ENCODE peak calls at places on chromosomes 16 and 17, in seven cellular contexts. One of them, this sample, is unnamed. For H3K4me1, the result is how much of the 10 kb centered on the place peaks cover.

GRCh38 chr16:28495098-28495793 is 803 bp downstream of the APOBR start:
- DNase-seq in GM23248: no peak
- DNase-seq in left lung: no peak
- DNase-seq in Karpas-422: no peak
- DNase-seq in fibroblast of lung: no peak
- DNase-seq in psoas muscle: no peak
- DNase-seq in colonic mucosa: peak
- DNase-seq in this sample: no peak

GRCh38 chr16:1960665-1961630 is 1.6 kb downstream of the NDUFB10 start:
- DNase-seq in GM23248: peak
- DNase-seq in left lung: no peak
- DNase-seq in Karpas-422: peak
- DNase-seq in fibroblast of lung: peak
- DNase-seq in psoas muscle: no peak
- DNase-seq in colonic mucosa: no peak
- DNase-seq in this sample: peak

GRCh38 chr16:57694556-57695377 is at the start of gene DRC7:
- DNase-seq in GM23248: peak
- DNase-seq in left lung: peak
- DNase-seq in Karpas-422: peak
- DNase-seq in fibroblast of lung: peak
- DNase-seq in psoas muscle: no peak
- DNase-seq in colonic mucosa: peak
- DNase-seq in this sample: peak

GRCh38 chr17:32946375-32947135 is 18.6 kb downstream of the TMEM98 start:
- DNase-seq in GM23248: no peak
- DNase-seq in left lung: no peak
- DNase-seq in Karpas-422: no peak
- DNase-seq in fibroblast of lung: no peak
- DNase-seq in psoas muscle: no peak
- DNase-seq in colonic mucosa: no peak
- DNase-seq in this sample: no peak

GRCh38 chr17:55157165-55157564 is 107.6 kb upstream of the HLF start:
- DNase-seq in GM23248: peak
- DNase-seq in left lung: no peak
- DNase-seq in Karpas-422: no peak
- DNase-seq in fibroblast of lung: peak
- DNase-seq in psoas muscle: no peak
- DNase-seq in colonic mucosa: no peak
- DNase-seq in this sample: no peak

GRCh38 chr17:8142158-8142886 is 9.9 kb downstream of the PER1 start:
- DNase-seq in GM23248: no peak
- DNase-seq in left lung: no peak
- DNase-seq in Karpas-422: no peak
- DNase-seq in fibroblast of lung: no peak
- DNase-seq in psoas muscle: no peak
- DNase-seq in colonic mucosa: no peak
- DNase-seq in this sample: no peak

GRCh38 chr16:46996952-46997458 is 23.5 kb upstream of the DNAJA2 start:
- DNase-seq in GM23248: no peak
- DNase-seq in left lung: no peak
- DNase-seq in Karpas-422: no peak
- DNase-seq in fibroblast of lung: no peak
- DNase-seq in psoas muscle: no peak
- DNase-seq in colonic mucosa: no peak
- DNase-seq in this sample: no peak

GRCh38 chr17:51397361-51398127 is 137.2 kb downstream of the UTP18 start:
- DNase-seq in GM23248: peak
- DNase-seq in left lung: no peak
- DNase-seq in Karpas-422: no peak
- DNase-seq in fibroblast of lung: no peak
- DNase-seq in psoas muscle: no peak
- DNase-seq in colonic mucosa: no peak
- DNase-seq in this sample: no peak

GRCh38 chr16:56525154-56525720 is 5.4 kb upstream of the BBS2 start:
- DNase-seq in GM23248: peak
- DNase-seq in left lung: no peak
- DNase-seq in Karpas-422: no peak
- DNase-seq in fibroblast of lung: peak
- DNase-seq in psoas muscle: no peak
- DNase-seq in colonic mucosa: no peak
- DNase-seq in this sample: no peak

GRCh38 chr16:27269300-27270150 is 953 bp upstream of the NSMCE1 start:
- DNase-seq in GM23248: no peak
- DNase-seq in left lung: no peak
- DNase-seq in Karpas-422: no peak
- DNase-seq in fibroblast of lung: no peak
- DNase-seq in psoas muscle: no peak
- DNase-seq in colonic mucosa: no peak
- DNase-seq in this sample: no peak

GRCh38 chr16:52435573-52435972 is 111.4 kb downstream of the TOX3 start:
- DNase-seq in GM23248: no peak
- DNase-seq in left lung: no peak
- DNase-seq in Karpas-422: no peak
- DNase-seq in fibroblast of lung: no peak
- DNase-seq in psoas muscle: no peak
- DNase-seq in colonic mucosa: no peak
- DNase-seq in this sample: peak

GRCh38 chr16:53121043-53121442 is 66.3 kb downstream of the CHD9 start:
- DNase-seq in GM23248: no peak
- DNase-seq in left lung: no peak
- DNase-seq in Karpas-422: no peak
- DNase-seq in fibroblast of lung: no peak
- DNase-seq in psoas muscle: no peak
- DNase-seq in colonic mucosa: no peak
- DNase-seq in this sample: no peak

GRCh38 chr17:32276217-32276616 is 10.6 kb downstream of the RHBDL3 start:
- DNase-seq in GM23248: no peak
- DNase-seq in left lung: no peak
- DNase-seq in Karpas-422: no peak
- DNase-seq in fibroblast of lung: no peak
- DNase-seq in psoas muscle: no peak
- DNase-seq in colonic mucosa: no peak
- DNase-seq in this sample: peak

GRCh38 chr17:36705651-36706436 is 104.5 kb downstream of the MRM1 start:
- DNase-seq in GM23248: peak
- DNase-seq in left lung: no peak
- DNase-seq in Karpas-422: peak
- DNase-seq in fibroblast of lung: peak
- DNase-seq in psoas muscle: peak
- DNase-seq in colonic mucosa: peak
- DNase-seq in this sample: peak

GRCh38 chr17:13513039-13513405 is 88.7 kb downstream of the HS3ST3A1 start:
- DNase-seq in GM23248: peak
- DNase-seq in left lung: no peak
- DNase-seq in Karpas-422: no peak
- DNase-seq in fibroblast of lung: peak
- DNase-seq in psoas muscle: no peak
- DNase-seq in colonic mucosa: no peak
- DNase-seq in this sample: no peak

GRCh38 chr17:59121901-59122480 is 15.3 kb upstream of the TRIM37 start:
- DNase-seq in GM23248: no peak
- DNase-seq in left lung: no peak
- DNase-seq in Karpas-422: no peak
- DNase-seq in fibroblast of lung: no peak
- DNase-seq in psoas muscle: no peak
- DNase-seq in colonic mucosa: no peak
- DNase-seq in this sample: no peak

GRCh38 chr16:75010427-75010826 is 11.6 kb downstream of the ZNRF1 start:
- DNase-seq in GM23248: no peak
- DNase-seq in left lung: no peak
- DNase-seq in Karpas-422: peak
- DNase-seq in fibroblast of lung: no peak
- DNase-seq in psoas muscle: no peak
- DNase-seq in colonic mucosa: no peak
- DNase-seq in this sample: no peak
- H3K4me1 ChIP-seq in GM23248: under half
- H3K4me1 ChIP-seq in left lung: half or more
- H3K4me1 ChIP-seq in Karpas-422: under half
- H3K4me1 ChIP-seq in fibroblast of lung: under half
- H3K4me1 ChIP-seq in psoas muscle: under half
- H3K4me1 ChIP-seq in colonic mucosa: under half
- H3K4me1 ChIP-seq in this sample: under half

DNA sequence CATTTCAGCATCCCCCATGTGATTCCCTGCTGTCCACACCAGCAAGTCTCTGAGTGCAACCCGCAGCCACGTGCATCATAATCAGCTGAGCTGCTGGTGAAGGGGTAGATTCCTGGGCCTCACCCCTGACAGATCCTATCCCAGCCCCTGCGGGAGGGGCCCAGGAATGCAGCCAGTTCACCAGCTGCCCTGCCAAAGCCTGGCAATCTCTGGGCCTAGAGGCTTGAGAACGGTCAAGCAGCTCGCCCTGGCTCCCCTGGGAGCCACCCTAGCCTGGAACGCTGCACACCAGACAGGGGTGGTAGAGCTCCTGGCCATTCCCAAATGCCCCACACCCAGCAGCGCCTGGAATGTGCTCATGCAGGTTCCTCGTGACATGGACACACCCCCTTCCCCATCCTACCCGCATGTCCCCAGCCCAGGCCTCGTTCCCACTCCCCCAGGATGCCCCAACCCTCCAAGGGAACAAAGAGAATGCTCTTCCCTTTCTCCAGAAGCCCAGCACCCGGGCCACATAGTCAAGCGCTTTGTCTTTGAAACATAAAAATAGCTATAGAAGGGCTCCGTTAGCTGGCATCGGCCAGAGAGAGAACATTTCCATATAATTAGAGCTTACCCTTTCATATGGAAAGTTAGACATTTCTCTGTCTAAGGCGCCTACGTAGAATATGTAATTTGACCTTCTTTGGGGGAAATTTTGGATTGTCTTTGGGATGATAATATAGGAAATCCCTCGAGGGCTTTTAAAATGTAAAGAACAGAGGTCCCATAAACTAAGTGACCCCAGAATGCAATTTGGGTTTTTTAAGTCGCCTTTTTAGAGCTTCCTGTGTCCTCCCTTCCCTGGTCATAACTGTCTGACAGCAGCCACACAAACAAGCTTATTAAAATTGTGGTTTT is 3.4 kb downstream of the CEP295NL start:
- DNase-seq in GM23248: peak
- DNase-seq in left lung: peak
- DNase-seq in Karpas-422: no peak
- DNase-seq in fibroblast of lung: peak
- DNase-seq in psoas muscle: no peak
- DNase-seq in colonic mucosa: no peak
- DNase-seq in this sample: no peak
- H3K4me1 ChIP-seq in GM23248: under half
- H3K4me1 ChIP-seq in left lung: under half
- H3K4me1 ChIP-seq in Karpas-422: under half
- H3K4me1 ChIP-seq in fibroblast of lung: under half
- H3K4me1 ChIP-seq in psoas muscle: under half
- H3K4me1 ChIP-seq in colonic mucosa: under half
- H3K4me1 ChIP-seq in this sample: under half

DNA sequence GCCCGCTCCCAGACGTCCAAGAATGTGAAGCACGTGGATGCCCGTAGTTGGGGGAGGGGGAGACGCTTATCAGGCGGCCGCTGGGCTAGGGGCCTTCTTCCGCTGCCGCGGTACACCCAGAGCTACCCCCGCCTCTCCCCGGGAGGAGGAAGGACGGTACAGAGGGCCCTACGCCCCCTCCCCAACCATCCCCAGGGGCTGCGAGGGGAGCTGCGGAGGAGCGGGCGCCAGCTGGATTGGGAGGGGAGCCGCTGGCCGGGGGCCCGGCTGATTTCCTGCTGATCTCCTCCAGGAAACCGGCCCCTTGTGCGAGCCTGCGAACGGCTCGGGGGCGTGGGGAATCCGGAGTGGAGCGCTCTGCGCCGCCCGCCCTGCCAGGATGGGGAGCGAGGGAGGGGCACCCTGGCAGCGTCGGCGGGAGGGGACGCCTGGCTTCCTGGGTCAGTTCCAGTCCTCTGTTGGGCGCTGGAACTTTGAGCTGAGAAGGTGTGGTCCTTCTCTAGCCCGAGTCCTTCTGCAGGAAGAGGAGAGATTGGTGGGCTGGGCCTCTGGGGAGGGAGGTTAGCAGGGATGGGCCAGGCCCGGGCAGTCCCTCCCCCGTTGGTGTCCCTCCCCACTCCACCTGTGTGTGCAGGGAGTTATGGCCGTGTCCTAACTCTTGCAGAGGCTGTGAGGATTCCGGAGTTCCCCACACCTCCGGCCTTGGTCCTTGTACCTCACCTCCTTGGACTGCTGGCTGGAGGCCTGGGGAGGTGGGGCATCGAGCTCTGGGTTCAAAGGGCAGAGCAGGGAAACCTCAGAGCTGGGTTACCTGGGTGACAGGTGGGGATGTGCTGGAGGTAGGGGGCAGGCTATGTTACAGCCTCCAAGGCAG is 19.1 kb downstream of the GJD3 start:
- DNase-seq in GM23248: peak
- DNase-seq in left lung: peak
- DNase-seq in Karpas-422: no peak
- DNase-seq in fibroblast of lung: peak
- DNase-seq in psoas muscle: peak
- DNase-seq in colonic mucosa: peak
- DNase-seq in this sample: no peak
- H3K4me1 ChIP-seq in GM23248: half or more
- H3K4me1 ChIP-seq in left lung: half or more
- H3K4me1 ChIP-seq in Karpas-422: half or more
- H3K4me1 ChIP-seq in fibroblast of lung: half or more
- H3K4me1 ChIP-seq in psoas muscle: half or more
- H3K4me1 ChIP-seq in colonic mucosa: under half
- H3K4me1 ChIP-seq in this sample: under half

GRCh38 chr17:29713626-29714025 is 90.9 kb upstream of the CORO6 start:
- DNase-seq in GM23248: no peak
- DNase-seq in left lung: no peak
- DNase-seq in Karpas-422: peak
- DNase-seq in fibroblast of lung: no peak
- DNase-seq in psoas muscle: no peak
- DNase-seq in colonic mucosa: no peak
- DNase-seq in this sample: no peak
- H3K4me1 ChIP-seq in GM23248: under half
- H3K4me1 ChIP-seq in left lung: half or more
- H3K4me1 ChIP-seq in Karpas-422: under half
- H3K4me1 ChIP-seq in fibroblast of lung: under half
- H3K4me1 ChIP-seq in psoas muscle: half or more
- H3K4me1 ChIP-seq in colonic mucosa: under half
- H3K4me1 ChIP-seq in this sample: under half

GRCh38 chr17:77190561-77190960 is 49.8 kb downstream of the SEC14L1 start:
- DNase-seq in GM23248: no peak
- DNase-seq in left lung: no peak
- DNase-seq in Karpas-422: no peak
- DNase-seq in fibroblast of lung: no peak
- DNase-seq in psoas muscle: no peak
- DNase-seq in colonic mucosa: no peak
- DNase-seq in this sample: no peak
- H3K4me1 ChIP-seq in GM23248: under half
- H3K4me1 ChIP-seq in left lung: under half
- H3K4me1 ChIP-seq in Karpas-422: half or more
- H3K4me1 ChIP-seq in fibroblast of lung: under half
- H3K4me1 ChIP-seq in psoas muscle: under half
- H3K4me1 ChIP-seq in colonic mucosa: under half
- H3K4me1 ChIP-seq in this sample: under half

DNA sequence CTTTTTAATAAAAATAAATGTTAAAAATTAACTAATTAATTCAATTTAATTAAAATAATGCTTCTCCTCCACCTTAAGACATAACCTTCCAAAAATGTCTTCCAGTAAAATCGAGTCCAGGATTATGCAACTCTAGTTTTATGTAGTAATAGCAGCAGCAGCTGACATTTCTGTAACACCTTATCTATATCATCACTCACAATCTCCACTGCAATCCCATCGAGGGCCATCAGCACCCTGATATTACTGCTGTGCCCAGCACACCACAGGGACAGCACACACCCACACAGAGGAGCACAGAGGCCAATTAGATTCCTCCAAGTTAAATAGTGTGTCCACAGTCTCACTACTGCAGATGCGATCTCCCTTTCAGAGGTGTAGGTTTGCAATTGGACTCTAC is 2.9 kb downstream of the RPH3AL start:
- DNase-seq in GM23248: no peak
- DNase-seq in left lung: no peak
- DNase-seq in Karpas-422: no peak
- DNase-seq in fibroblast of lung: no peak
- DNase-seq in psoas muscle: no peak
- DNase-seq in colonic mucosa: no peak
- DNase-seq in this sample: no peak
- H3K4me1 ChIP-seq in GM23248: under half
- H3K4me1 ChIP-seq in left lung: half or more
- H3K4me1 ChIP-seq in Karpas-422: under half
- H3K4me1 ChIP-seq in fibroblast of lung: under half
- H3K4me1 ChIP-seq in psoas muscle: under half
- H3K4me1 ChIP-seq in colonic mucosa: under half
- H3K4me1 ChIP-seq in this sample: under half